ENCODE peak calls at places on chromosomes 7 and 10, in five cellular contexts. C is neuronal stem cell, I is H1, M is IMR-90, A is mesenchymal stem cell. X is an unnamed sample.

GRCh38 chr10:22479419-22479818 is 134.1 kb downstream of the SPAG6 start:
- DNase-seq in A (no peak), C (no peak), M (no peak), I (no peak), X (no peak)

GRCh38 chr10:21534611-21535493 is 820 bp downstream of the MLLT10 start:
- DNase-seq in I (no peak), M (peak), A (peak), C (no peak), X (peak)

GRCh38 chr7:80186721-80187120 is 52.1 kb downstream of the GNAI1 start:
- DNase-seq in M (no peak), A (no peak), I (no peak), C (no peak), X (no peak)

GRCh38 chr7:128309921-128310320 is 33.8 kb downstream of the RBM28 start:
- DNase-seq in C (peak), A (no peak), M (no peak), I (no peak), X (no peak)

GRCh38 chr10:31315453-31315852 is 3.6 kb upstream of the ZEB1 start:
- DNase-seq in I (no peak), A (peak), C (no peak), M (peak), X (no peak)

GRCh38 chr10:91552706-91553105 is 80.2 kb downstream of the PPP1R3C start:
- DNase-seq in A (no peak), M (peak), C (no peak), I (no peak), X (peak)

GRCh38 chr7:150411606-150412005 is 32.5 kb downstream of the ZNF775 start:
- DNase-seq in A (no peak), I (no peak), M (no peak), C (no peak), X (no peak)

GRCh38 chr7:33888206-33888605 is 17.1 kb upstream of the BMPER start:
- DNase-seq in C (no peak), M (no peak), I (no peak), A (peak), X (peak)

GRCh38 chr10:103078676-103079075 is 114.4 kb downstream of the NT5C2 start:
- DNase-seq in M (no peak), I (no peak), C (no peak), A (no peak), X (no peak)

GRCh38 chr10:37831495-37832333 is 25.7 kb downstream of the ZNF248 start:
- DNase-seq in M (no peak), C (no peak), A (no peak), I (no peak), X (no peak)
- H3K14ac ChIP-seq in M (no peak), C (no peak), A (no peak), I (no peak), X (no peak)

GRCh38 chr10:5545426-5545777 is 20.6 kb downstream of the CALML3 start:
- DNase-seq in M (no peak), A (no peak), C (no peak), I (no peak), X (no peak)
- H3K14ac ChIP-seq in M (peak), A (no peak), C (peak), I (no peak), X (no peak)

DNA sequence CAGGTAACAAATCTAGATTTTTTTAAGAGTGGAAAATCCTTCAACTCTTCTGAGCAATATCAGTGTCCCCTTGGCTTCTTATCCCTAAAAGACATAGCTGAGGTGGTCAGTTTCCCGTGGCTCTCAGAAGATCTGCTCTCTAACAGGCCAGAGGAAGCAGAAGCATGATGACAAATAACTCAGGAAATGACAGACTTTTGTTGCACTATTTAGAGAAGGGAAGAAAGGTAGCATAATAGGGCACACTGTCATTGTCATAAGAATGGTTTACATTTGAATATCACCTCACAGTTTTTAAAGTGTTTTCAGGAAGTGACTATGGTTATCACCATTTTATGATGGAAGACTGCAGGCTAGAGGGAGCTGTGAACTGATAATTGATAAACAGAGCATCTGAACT is 33.6 kb upstream of the RAPGEF5 start:
- DNase-seq in M (no peak), I (no peak), A (no peak), C (no peak), X (no peak)
- H3K14ac ChIP-seq in M (no peak), I (no peak), A (no peak), C (no peak), X (no peak)

GRCh38 chr7:50631639-50632038 is 66.4 kb upstream of the DDC start:
- DNase-seq in A (no peak), C (no peak), M (no peak), I (no peak), X (no peak)
- H3K14ac ChIP-seq in A (no peak), C (no peak), M (no peak), I (no peak), X (no peak)

GRCh38 chr7:106418094-106418493 is 133.3 kb upstream of the NAMPT start:
- DNase-seq in I (no peak), C (no peak), A (peak), M (peak), X (no peak)

GRCh38 chr7:106415433-106415832 is 130.7 kb upstream of the NAMPT start:
- DNase-seq in A (peak), I (no peak), C (no peak), M (peak), X (no peak)

GRCh38 chr7:106417273-106417902 is 132.6 kb upstream of the NAMPT start:
- DNase-seq in C (no peak), M (peak), A (peak), I (no peak), X (no peak)

GRCh38 chr7:106418526-106418925 is 133.7 kb upstream of the NAMPT start:
- DNase-seq in A (peak), I (no peak), C (no peak), M (peak), X (no peak)

DNA sequence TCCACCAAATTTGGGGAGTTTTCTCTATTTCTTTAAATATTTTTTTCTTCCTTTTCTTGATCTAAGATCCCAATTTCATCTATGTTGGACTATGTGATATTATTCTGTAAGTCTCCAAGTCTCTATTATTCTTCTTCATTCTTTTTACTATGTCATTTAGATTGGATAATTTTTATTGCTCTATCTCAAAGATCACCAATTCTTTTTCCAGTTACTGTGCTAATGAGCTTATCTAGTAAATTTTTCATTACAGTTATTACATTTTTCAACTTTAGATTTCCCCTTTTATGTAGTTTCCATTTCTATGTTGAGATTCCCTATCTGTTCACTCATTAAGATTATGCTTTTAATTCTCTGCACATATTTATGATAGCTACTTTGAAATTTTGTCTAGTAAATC is 131.6 kb upstream of the NAMPT start:
- DNase-seq in C (no peak), A (no peak), M (no peak), I (no peak), X (no peak)
- H3K14ac ChIP-seq in C (no peak), A (no peak), M (no peak), I (no peak), X (no peak)

GRCh38 chr10:78433063-78433717 is 399.5 kb downstream of the RPS24 start:
- DNase-seq in A (no peak), I (no peak), C (no peak), M (no peak), X (no peak)

GRCh38 chr10:78429994-78430393 is 396.3 kb downstream of the RPS24 start:
- DNase-seq in A (no peak), I (no peak), C (no peak), M (no peak), X (no peak)

GRCh38 chr10:78434886-78435285 is 401.2 kb downstream of the RPS24 start:
- DNase-seq in C (no peak), A (no peak), M (no peak), I (no peak), X (no peak)

GRCh38 chr10:78433722-78434535 is 400.3 kb downstream of the RPS24 start:
- DNase-seq in I (no peak), M (no peak), C (no peak), A (no peak), X (no peak)

DNA sequence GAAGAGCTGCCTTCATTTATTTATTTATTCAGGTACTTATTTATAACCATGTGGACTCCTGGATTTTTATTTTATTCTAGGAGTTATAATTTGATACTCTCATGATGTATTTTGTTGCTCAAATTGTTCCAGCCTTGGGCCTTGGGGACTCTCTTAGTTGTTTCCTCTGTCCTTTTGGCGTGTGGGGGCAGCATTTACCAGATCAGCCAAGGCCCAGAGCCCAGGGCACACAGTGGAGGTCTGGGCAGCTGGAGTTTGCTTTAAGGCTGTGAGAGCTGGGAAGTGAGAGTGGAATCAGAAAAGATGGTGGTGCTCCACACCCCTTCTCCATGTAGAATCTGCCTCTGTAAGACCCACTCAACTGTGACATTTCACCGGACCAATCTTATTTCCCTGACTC is 398.9 kb downstream of the RPS24 start:
- DNase-seq in A (no peak), M (no peak), I (no peak), C (no peak), X (no peak)
- H3K14ac ChIP-seq in A (no peak), M (no peak), I (no peak), C (no peak), X (no peak)

GRCh38 chr10:46314046-46314445 is 27.2 kb downstream of the ANTXRL start:
- DNase-seq in I (no peak), M (no peak), A (no peak), C (no peak), X (peak)
- H3K14ac ChIP-seq in I (no peak), M (peak), A (no peak), C (peak), X (no peak)

GRCh38 chr10:26714385-26714784 is 16.9 kb downstream of the PDSS1 start:
- DNase-seq in C (no peak), M (no peak), I (no peak), A (no peak), X (no peak)
- H3K14ac ChIP-seq in C (no peak), M (no peak), I (no peak), A (no peak), X (no peak)

DNA sequence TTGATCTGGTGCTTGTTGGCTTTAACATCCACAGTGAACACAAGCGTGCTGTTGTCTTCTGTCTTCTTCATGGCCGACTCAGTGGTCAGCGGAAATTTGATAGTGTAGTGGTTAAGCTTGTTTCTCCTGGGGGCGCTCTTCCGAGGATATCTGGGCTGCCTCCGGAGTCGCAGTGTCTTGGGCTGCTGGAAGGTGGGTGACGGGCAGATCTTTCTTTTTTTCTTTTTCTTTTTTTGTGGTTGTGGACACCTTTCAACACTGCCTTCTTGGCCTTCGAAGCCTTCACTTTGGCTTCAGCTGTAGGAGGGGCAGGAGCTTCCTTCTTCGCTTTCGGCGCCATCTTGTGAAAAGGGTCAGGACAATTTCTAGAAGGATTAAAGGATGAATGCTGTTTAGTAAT is 23.8 kb upstream of the RPA3 start:
- DNase-seq in C (no peak), A (no peak), M (no peak), I (no peak), X (peak)
- H3K14ac ChIP-seq in C (no peak), A (no peak), M (no peak), I (no peak), X (no peak)

X was measured in H9.